ENCODE peak calls at places on chromosomes 7 and 10, in eight cellular contexts. One of them, this sample, is unnamed.

GRCh38 chr7:98870071-98870651 is 347 bp upstream of the TMEM130 start:
- DNase-seq in stimulated activated CD8-positive, alpha-beta memory T cell treated with anti-CD3 and anti-CD28 coated beads, Interleukin-4, amount 100 ng/mL, for 1 hour: no peak
- DNase-seq in GM23248: peak; percentile 77
- DNase-seq in HFF-Myc: no peak
- DNase-seq in CD4-positive, alpha-beta T cell: peak; percentile 36
- DNase-seq in BE2C: peak; percentile 92
- DNase-seq in stimulated activated CD4-positive, alpha-beta T cell treated with anti-CD3 and anti-CD28 coated beads, Interleukin-2, amount 100 ng/mL, for 48 hours: peak; percentile 60
- DNase-seq in EH: peak; percentile 47
- DNase-seq in this sample: peak; percentile 83

GRCh38 chr10:100828744-100829102 is 83.3 kb downstream of the PAX2 start:
- DNase-seq in GM23248: peak; percentile 20
- DNase-seq in stimulated activated CD8-positive, alpha-beta memory T cell treated with anti-CD3 and anti-CD28 coated beads, Interleukin-4, amount 100 ng/mL, for 1 hour: no peak
- DNase-seq in HFF-Myc: no peak
- DNase-seq in CD4-positive, alpha-beta T cell: peak; percentile 26
- DNase-seq in stimulated activated CD4-positive, alpha-beta T cell treated with anti-CD3 and anti-CD28 coated beads, Interleukin-2, amount 100 ng/mL, for 48 hours: peak; percentile 21
- DNase-seq in EH: no peak
- DNase-seq in BE2C: peak; percentile 21
- DNase-seq in this sample: peak; percentile 28

GRCh38 chr10:95250856-95251255 is 39.9 kb downstream of the PDLIM1 start:
- DNase-seq in EH: no peak
- DNase-seq in stimulated activated CD4-positive, alpha-beta T cell treated with anti-CD3 and anti-CD28 coated beads, Interleukin-2, amount 100 ng/mL, for 48 hours: no peak
- DNase-seq in BE2C: no peak
- DNase-seq in stimulated activated CD8-positive, alpha-beta memory T cell treated with anti-CD3 and anti-CD28 coated beads, Interleukin-4, amount 100 ng/mL, for 1 hour: no peak
- DNase-seq in GM23248: no peak
- DNase-seq in HFF-Myc: no peak
- DNase-seq in CD4-positive, alpha-beta T cell: no peak
- DNase-seq in this sample: no peak

GRCh38 chr10:21625623-21626229 is 91.7 kb downstream of the MLLT10 start:
- DNase-seq in BE2C: no peak
- DNase-seq in stimulated activated CD8-positive, alpha-beta memory T cell treated with anti-CD3 and anti-CD28 coated beads, Interleukin-4, amount 100 ng/mL, for 1 hour: no peak
- DNase-seq in GM23248: no peak
- DNase-seq in HFF-Myc: no peak
- DNase-seq in CD4-positive, alpha-beta T cell: no peak
- DNase-seq in EH: no peak
- DNase-seq in stimulated activated CD4-positive, alpha-beta T cell treated with anti-CD3 and anti-CD28 coated beads, Interleukin-2, amount 100 ng/mL, for 48 hours: no peak
- DNase-seq in this sample: no peak

GRCh38 chr10:3452683-3453388 is 280.3 kb upstream of the PITRM1 start:
- DNase-seq in BE2C: no peak
- DNase-seq in stimulated activated CD8-positive, alpha-beta memory T cell treated with anti-CD3 and anti-CD28 coated beads, Interleukin-4, amount 100 ng/mL, for 1 hour: no peak
- DNase-seq in GM23248: peak; percentile 88
- DNase-seq in EH: peak; percentile 95
- DNase-seq in CD4-positive, alpha-beta T cell: no peak
- DNase-seq in HFF-Myc: no peak
- DNase-seq in stimulated activated CD4-positive, alpha-beta T cell treated with anti-CD3 and anti-CD28 coated beads, Interleukin-2, amount 100 ng/mL, for 48 hours: no peak
- DNase-seq in this sample: no peak

GRCh38 chr7:16428672-16429071 is 7.3 kb upstream of the CRPPA start:
- DNase-seq in BE2C: no peak
- DNase-seq in stimulated activated CD8-positive, alpha-beta memory T cell treated with anti-CD3 and anti-CD28 coated beads, Interleukin-4, amount 100 ng/mL, for 1 hour: no peak
- DNase-seq in HFF-Myc: peak; percentile 73
- DNase-seq in CD4-positive, alpha-beta T cell: no peak
- DNase-seq in stimulated activated CD4-positive, alpha-beta T cell treated with anti-CD3 and anti-CD28 coated beads, Interleukin-2, amount 100 ng/mL, for 48 hours: no peak
- DNase-seq in GM23248: peak; percentile 72
- DNase-seq in EH: peak; percentile 90
- DNase-seq in this sample: no peak

GRCh38 chr10:78312197-78313046 is 278.8 kb downstream of the RPS24 start:
- DNase-seq in stimulated activated CD4-positive, alpha-beta T cell treated with anti-CD3 and anti-CD28 coated beads, Interleukin-2, amount 100 ng/mL, for 48 hours: no peak
- DNase-seq in HFF-Myc: no peak
- DNase-seq in BE2C: no peak
- DNase-seq in stimulated activated CD8-positive, alpha-beta memory T cell treated with anti-CD3 and anti-CD28 coated beads, Interleukin-4, amount 100 ng/mL, for 1 hour: no peak
- DNase-seq in CD4-positive, alpha-beta T cell: no peak
- DNase-seq in GM23248: peak; percentile 41
- DNase-seq in EH: peak; percentile 61
- DNase-seq in this sample: no peak

GRCh38 chr7:156503195-156503594 is 137.4 kb upstream of the RNF32 start:
- DNase-seq in EH: no peak
- DNase-seq in stimulated activated CD8-positive, alpha-beta memory T cell treated with anti-CD3 and anti-CD28 coated beads, Interleukin-4, amount 100 ng/mL, for 1 hour: no peak
- DNase-seq in BE2C: no peak
- DNase-seq in HFF-Myc: no peak
- DNase-seq in CD4-positive, alpha-beta T cell: no peak
- DNase-seq in stimulated activated CD4-positive, alpha-beta T cell treated with anti-CD3 and anti-CD28 coated beads, Interleukin-2, amount 100 ng/mL, for 48 hours: no peak
- DNase-seq in GM23248: no peak
- DNase-seq in this sample: no peak

GRCh38 chr7:30115709-30116297 is 19.0 kb upstream of the MTURN start:
- DNase-seq in EH: no peak
- DNase-seq in stimulated activated CD4-positive, alpha-beta T cell treated with anti-CD3 and anti-CD28 coated beads, Interleukin-2, amount 100 ng/mL, for 48 hours: no peak
- DNase-seq in GM23248: no peak
- DNase-seq in CD4-positive, alpha-beta T cell: no peak
- DNase-seq in HFF-Myc: no peak
- DNase-seq in stimulated activated CD8-positive, alpha-beta memory T cell treated with anti-CD3 and anti-CD28 coated beads, Interleukin-4, amount 100 ng/mL, for 1 hour: no peak
- DNase-seq in BE2C: no peak
- DNase-seq in this sample: no peak

GRCh38 chr7:69349291-69349690 is 249.0 kb upstream of the AUTS2 start:
- DNase-seq in CD4-positive, alpha-beta T cell: no peak
- DNase-seq in EH: no peak
- DNase-seq in GM23248: no peak
- DNase-seq in stimulated activated CD4-positive, alpha-beta T cell treated with anti-CD3 and anti-CD28 coated beads, Interleukin-2, amount 100 ng/mL, for 48 hours: no peak
- DNase-seq in HFF-Myc: no peak
- DNase-seq in stimulated activated CD8-positive, alpha-beta memory T cell treated with anti-CD3 and anti-CD28 coated beads, Interleukin-4, amount 100 ng/mL, for 1 hour: no peak
- DNase-seq in BE2C: no peak
- DNase-seq in this sample: no peak

GRCh38 chr10:53839437-53840039 is 961.5 kb downstream of the PCDH15 start:
- DNase-seq in stimulated activated CD8-positive, alpha-beta memory T cell treated with anti-CD3 and anti-CD28 coated beads, Interleukin-4, amount 100 ng/mL, for 1 hour: no peak
- DNase-seq in CD4-positive, alpha-beta T cell: no peak
- DNase-seq in EH: no peak
- DNase-seq in HFF-Myc: no peak
- DNase-seq in BE2C: no peak
- DNase-seq in GM23248: peak; percentile 49
- DNase-seq in stimulated activated CD4-positive, alpha-beta T cell treated with anti-CD3 and anti-CD28 coated beads, Interleukin-2, amount 100 ng/mL, for 48 hours: no peak
- DNase-seq in this sample: peak; percentile 53

GRCh38 chr10:75281980-75282379 is 46.2 kb upstream of the COMTD1 start:
- DNase-seq in stimulated activated CD4-positive, alpha-beta T cell treated with anti-CD3 and anti-CD28 coated beads, Interleukin-2, amount 100 ng/mL, for 48 hours: no peak
- DNase-seq in stimulated activated CD8-positive, alpha-beta memory T cell treated with anti-CD3 and anti-CD28 coated beads, Interleukin-4, amount 100 ng/mL, for 1 hour: no peak
- DNase-seq in EH: no peak
- DNase-seq in GM23248: no peak
- DNase-seq in CD4-positive, alpha-beta T cell: no peak
- DNase-seq in BE2C: no peak
- DNase-seq in HFF-Myc: no peak
- DNase-seq in this sample: no peak

GRCh38 chr10:49079499-49079898 is 35.8 kb downstream of the VSTM4 start:
- DNase-seq in BE2C: no peak
- DNase-seq in EH: no peak
- DNase-seq in HFF-Myc: no peak
- DNase-seq in stimulated activated CD8-positive, alpha-beta memory T cell treated with anti-CD3 and anti-CD28 coated beads, Interleukin-4, amount 100 ng/mL, for 1 hour: no peak
- DNase-seq in GM23248: no peak
- DNase-seq in CD4-positive, alpha-beta T cell: no peak
- DNase-seq in stimulated activated CD4-positive, alpha-beta T cell treated with anti-CD3 and anti-CD28 coated beads, Interleukin-2, amount 100 ng/mL, for 48 hours: no peak
- DNase-seq in this sample: no peak

GRCh38 chr10:104043185-104043830 is 42.4 kb downstream of the COL17A1 start:
- DNase-seq in stimulated activated CD4-positive, alpha-beta T cell treated with anti-CD3 and anti-CD28 coated beads, Interleukin-2, amount 100 ng/mL, for 48 hours: no peak
- DNase-seq in HFF-Myc: no peak
- DNase-seq in EH: no peak
- DNase-seq in CD4-positive, alpha-beta T cell: no peak
- DNase-seq in GM23248: no peak
- DNase-seq in BE2C: no peak
- DNase-seq in stimulated activated CD8-positive, alpha-beta memory T cell treated with anti-CD3 and anti-CD28 coated beads, Interleukin-4, amount 100 ng/mL, for 1 hour: no peak
- DNase-seq in this sample: no peak

GRCh38 chr7:20407585-20408466 is 77.1 kb downstream of the ITGB8 start:
- DNase-seq in CD4-positive, alpha-beta T cell: no peak
- DNase-seq in stimulated activated CD4-positive, alpha-beta T cell treated with anti-CD3 and anti-CD28 coated beads, Interleukin-2, amount 100 ng/mL, for 48 hours: no peak
- DNase-seq in BE2C: peak; percentile 69
- DNase-seq in GM23248: peak; percentile 72
- DNase-seq in EH: no peak
- DNase-seq in stimulated activated CD8-positive, alpha-beta memory T cell treated with anti-CD3 and anti-CD28 coated beads, Interleukin-4, amount 100 ng/mL, for 1 hour: no peak
- DNase-seq in HFF-Myc: no peak
- DNase-seq in this sample: no peak

GRCh38 chr10:98748298-98748697 is 301.6 kb upstream of the HPS1 start:
- DNase-seq in CD4-positive, alpha-beta T cell: no peak
- DNase-seq in stimulated activated CD4-positive, alpha-beta T cell treated with anti-CD3 and anti-CD28 coated beads, Interleukin-2, amount 100 ng/mL, for 48 hours: no peak
- DNase-seq in stimulated activated CD8-positive, alpha-beta memory T cell treated with anti-CD3 and anti-CD28 coated beads, Interleukin-4, amount 100 ng/mL, for 1 hour: no peak
- DNase-seq in EH: peak; percentile 49
- DNase-seq in GM23248: peak; percentile 57
- DNase-seq in HFF-Myc: peak; percentile 5
- DNase-seq in BE2C: peak; percentile 12
- DNase-seq in this sample: peak; percentile 57

GRCh38 chr7:44068054-44068453 is 2.7 kb upstream of the PGAM2 start:
- DNase-seq in EH: peak; percentile 40
- DNase-seq in CD4-positive, alpha-beta T cell: no peak
- DNase-seq in stimulated activated CD8-positive, alpha-beta memory T cell treated with anti-CD3 and anti-CD28 coated beads, Interleukin-4, amount 100 ng/mL, for 1 hour: no peak
- DNase-seq in HFF-Myc: no peak
- DNase-seq in GM23248: peak; percentile 35
- DNase-seq in stimulated activated CD4-positive, alpha-beta T cell treated with anti-CD3 and anti-CD28 coated beads, Interleukin-2, amount 100 ng/mL, for 48 hours: no peak
- DNase-seq in BE2C: no peak
- DNase-seq in this sample: no peak

GRCh38 chr7:73702226-73702625 is 17.2 kb downstream of the STX1A start:
- DNase-seq in stimulated activated CD4-positive, alpha-beta T cell treated with anti-CD3 and anti-CD28 coated beads, Interleukin-2, amount 100 ng/mL, for 48 hours: no peak
- DNase-seq in CD4-positive, alpha-beta T cell: no peak
- DNase-seq in HFF-Myc: no peak
- DNase-seq in EH: no peak
- DNase-seq in stimulated activated CD8-positive, alpha-beta memory T cell treated with anti-CD3 and anti-CD28 coated beads, Interleukin-4, amount 100 ng/mL, for 1 hour: no peak
- DNase-seq in GM23248: no peak
- DNase-seq in BE2C: no peak
- DNase-seq in this sample: no peak

GRCh38 chr10:78457804-78458483 is 424.3 kb downstream of the RPS24 start:
- DNase-seq in GM23248: peak; percentile 73
- DNase-seq in stimulated activated CD4-positive, alpha-beta T cell treated with anti-CD3 and anti-CD28 coated beads, Interleukin-2, amount 100 ng/mL, for 48 hours: no peak
- DNase-seq in stimulated activated CD8-positive, alpha-beta memory T cell treated with anti-CD3 and anti-CD28 coated beads, Interleukin-4, amount 100 ng/mL, for 1 hour: no peak
- DNase-seq in BE2C: no peak
- DNase-seq in HFF-Myc: peak; percentile 19
- DNase-seq in EH: peak; percentile 92
- DNase-seq in CD4-positive, alpha-beta T cell: no peak
- DNase-seq in this sample: no peak

GRCh38 chr7:1940863-1941262 is 270.8 kb downstream of the ELFN1 start:
- DNase-seq in CD4-positive, alpha-beta T cell: no peak
- DNase-seq in stimulated activated CD4-positive, alpha-beta T cell treated with anti-CD3 and anti-CD28 coated beads, Interleukin-2, amount 100 ng/mL, for 48 hours: no peak
- DNase-seq in EH: no peak
- DNase-seq in GM23248: no peak
- DNase-seq in stimulated activated CD8-positive, alpha-beta memory T cell treated with anti-CD3 and anti-CD28 coated beads, Interleukin-4, amount 100 ng/mL, for 1 hour: no peak
- DNase-seq in HFF-Myc: no peak
- DNase-seq in BE2C: no peak
- DNase-seq in this sample: no peak

GRCh38 chr10:96097865-96098264 is 32.2 kb upstream of the ZNF518A start:
- DNase-seq in GM23248: no peak
- DNase-seq in HFF-Myc: no peak
- DNase-seq in CD4-positive, alpha-beta T cell: no peak
- DNase-seq in stimulated activated CD8-positive, alpha-beta memory T cell treated with anti-CD3 and anti-CD28 coated beads, Interleukin-4, amount 100 ng/mL, for 1 hour: no peak
- DNase-seq in BE2C: no peak
- DNase-seq in EH: no peak
- DNase-seq in stimulated activated CD4-positive, alpha-beta T cell treated with anti-CD3 and anti-CD28 coated beads, Interleukin-2, amount 100 ng/mL, for 48 hours: no peak
- DNase-seq in this sample: no peak

GRCh38 chr7:131607291-131608111 is 51.1 kb upstream of the PODXL start:
- DNase-seq in stimulated activated CD8-positive, alpha-beta memory T cell treated with anti-CD3 and anti-CD28 coated beads, Interleukin-4, amount 100 ng/mL, for 1 hour: no peak
- DNase-seq in CD4-positive, alpha-beta T cell: no peak
- DNase-seq in BE2C: no peak
- DNase-seq in stimulated activated CD4-positive, alpha-beta T cell treated with anti-CD3 and anti-CD28 coated beads, Interleukin-2, amount 100 ng/mL, for 48 hours: no peak
- DNase-seq in EH: no peak
- DNase-seq in GM23248: no peak
- DNase-seq in HFF-Myc: no peak
- DNase-seq in this sample: no peak

GRCh38 chr10:127447197-127447596 is 101.9 kb upstream of the NPS start:
- DNase-seq in CD4-positive, alpha-beta T cell: no peak
- DNase-seq in BE2C: no peak
- DNase-seq in GM23248: no peak
- DNase-seq in stimulated activated CD8-positive, alpha-beta memory T cell treated with anti-CD3 and anti-CD28 coated beads, Interleukin-4, amount 100 ng/mL, for 1 hour: no peak
- DNase-seq in stimulated activated CD4-positive, alpha-beta T cell treated with anti-CD3 and anti-CD28 coated beads, Interleukin-2, amount 100 ng/mL, for 48 hours: no peak
- DNase-seq in HFF-Myc: no peak
- DNase-seq in EH: no peak
- DNase-seq in this sample: no peak

GRCh38 chr7:149415391-149416068 is 45.3 kb downstream of the ZNF777 start:
- DNase-seq in stimulated activated CD8-positive, alpha-beta memory T cell treated with anti-CD3 and anti-CD28 coated beads, Interleukin-4, amount 100 ng/mL, for 1 hour: no peak
- DNase-seq in GM23248: no peak
- DNase-seq in HFF-Myc: no peak
- DNase-seq in EH: no peak
- DNase-seq in BE2C: no peak
- DNase-seq in stimulated activated CD4-positive, alpha-beta T cell treated with anti-CD3 and anti-CD28 coated beads, Interleukin-2, amount 100 ng/mL, for 48 hours: no peak
- DNase-seq in CD4-positive, alpha-beta T cell: no peak
- DNase-seq in this sample: no peak

GRCh38 chr7:7263297-7264230 is 81.2 kb downstream of the C1GALT1 start:
- DNase-seq in stimulated activated CD4-positive, alpha-beta T cell treated with anti-CD3 and anti-CD28 coated beads, Interleukin-2, amount 100 ng/mL, for 48 hours: no peak
- DNase-seq in BE2C: no peak
- DNase-seq in HFF-Myc: no peak
- DNase-seq in GM23248: no peak
- DNase-seq in stimulated activated CD8-positive, alpha-beta memory T cell treated with anti-CD3 and anti-CD28 coated beads, Interleukin-4, amount 100 ng/mL, for 1 hour: no peak
- DNase-seq in EH: no peak
- DNase-seq in CD4-positive, alpha-beta T cell: no peak
- DNase-seq in this sample: no peak

GRCh38 chr7:41709621-41710020 is 6.7 kb upstream of the INHBA start:
- DNase-seq in BE2C: no peak
- DNase-seq in GM23248: peak; percentile 99
- DNase-seq in CD4-positive, alpha-beta T cell: no peak
- DNase-seq in stimulated activated CD8-positive, alpha-beta memory T cell treated with anti-CD3 and anti-CD28 coated beads, Interleukin-4, amount 100 ng/mL, for 1 hour: no peak
- DNase-seq in EH: peak; percentile 92
- DNase-seq in stimulated activated CD4-positive, alpha-beta T cell treated with anti-CD3 and anti-CD28 coated beads, Interleukin-2, amount 100 ng/mL, for 48 hours: no peak
- DNase-seq in HFF-Myc: no peak
- DNase-seq in this sample: no peak

GRCh38 chr10:58189269-58189668 is 78.4 kb downstream of the IPMK start:
- DNase-seq in HFF-Myc: peak; percentile 76
- DNase-seq in stimulated activated CD4-positive, alpha-beta T cell treated with anti-CD3 and anti-CD28 coated beads, Interleukin-2, amount 100 ng/mL, for 48 hours: no peak
- DNase-seq in stimulated activated CD8-positive, alpha-beta memory T cell treated with anti-CD3 and anti-CD28 coated beads, Interleukin-4, amount 100 ng/mL, for 1 hour: no peak
- DNase-seq in BE2C: no peak
- DNase-seq in EH: peak; percentile 45
- DNase-seq in GM23248: peak; percentile 23
- DNase-seq in CD4-positive, alpha-beta T cell: no peak
- DNase-seq in this sample: no peak

GRCh38 chr7:108517951-108518350 is 8.0 kb downstream of the PNPLA8 start:
- DNase-seq in BE2C: no peak
- DNase-seq in CD4-positive, alpha-beta T cell: no peak
- DNase-seq in stimulated activated CD4-positive, alpha-beta T cell treated with anti-CD3 and anti-CD28 coated beads, Interleukin-2, amount 100 ng/mL, for 48 hours: no peak
- DNase-seq in stimulated activated CD8-positive, alpha-beta memory T cell treated with anti-CD3 and anti-CD28 coated beads, Interleukin-4, amount 100 ng/mL, for 1 hour: no peak
- DNase-seq in EH: no peak
- DNase-seq in GM23248: no peak
- DNase-seq in HFF-Myc: no peak
- DNase-seq in this sample: no peak

GRCh38 chr7:27193335-27194001 is 6.4 kb downstream of the HOXA13 start:
- DNase-seq in HFF-Myc: no peak
- DNase-seq in BE2C: no peak
- DNase-seq in GM23248: no peak
- DNase-seq in stimulated activated CD8-positive, alpha-beta memory T cell treated with anti-CD3 and anti-CD28 coated beads, Interleukin-4, amount 100 ng/mL, for 1 hour: no peak
- DNase-seq in CD4-positive, alpha-beta T cell: no peak
- DNase-seq in EH: peak; percentile 78
- DNase-seq in stimulated activated CD4-positive, alpha-beta T cell treated with anti-CD3 and anti-CD28 coated beads, Interleukin-2, amount 100 ng/mL, for 48 hours: no peak
- DNase-seq in this sample: no peak

GRCh38 chr10:46288601-46289206 is 1.9 kb downstream of the ANTXRL start:
- DNase-seq in HFF-Myc: no peak
- DNase-seq in EH: no peak
- DNase-seq in stimulated activated CD4-positive, alpha-beta T cell treated with anti-CD3 and anti-CD28 coated beads, Interleukin-2, amount 100 ng/mL, for 48 hours: no peak
- DNase-seq in stimulated activated CD8-positive, alpha-beta memory T cell treated with anti-CD3 and anti-CD28 coated beads, Interleukin-4, amount 100 ng/mL, for 1 hour: no peak
- DNase-seq in GM23248: no peak
- DNase-seq in CD4-positive, alpha-beta T cell: no peak
- DNase-seq in BE2C: no peak
- DNase-seq in this sample: no peak

GRCh38 chr10:21954132-21954531 is 49.4 kb downstream of the DNAJC1 start:
- DNase-seq in stimulated activated CD4-positive, alpha-beta T cell treated with anti-CD3 and anti-CD28 coated beads, Interleukin-2, amount 100 ng/mL, for 48 hours: no peak
- DNase-seq in BE2C: no peak
- DNase-seq in EH: no peak
- DNase-seq in HFF-Myc: no peak
- DNase-seq in CD4-positive, alpha-beta T cell: no peak
- DNase-seq in stimulated activated CD8-positive, alpha-beta memory T cell treated with anti-CD3 and anti-CD28 coated beads, Interleukin-4, amount 100 ng/mL, for 1 hour: no peak
- DNase-seq in GM23248: no peak
- DNase-seq in this sample: peak; percentile 11

This sample was measured in NAMALWA.